ENCODE peak calls at places on chromosomes 7 and 10, in eight cellular contexts. X is ovary, B is adrenal gland, N is transverse colon, I is right lobe of liver, C is stomach, T is body of pancreas, M is suprapubic skin. Z is an unnamed sample.

GRCh38 chr7:155231941-155232340 is 65.7 kb upstream of the INSIG1 start:
- DNase-seq in X (no peak), B (no peak), N (no peak), I (no peak), C (no peak), T (no peak), M (no peak), Z (peak; percentile 41)

GRCh38 chr7:37671871-37672270 is 11.7 kb upstream of the GPR141 start:
- DNase-seq in X (no peak), B (no peak), N (no peak), I (no peak), C (no peak), T (no peak), M (no peak), Z (no peak)

GRCh38 chr10:11831520-11831951 is 8.4 kb downstream of the PROSER2 start:
- DNase-seq in X (no peak), B (no peak), N (no peak), I (no peak), C (no peak), T (no peak), M (no peak), Z (no peak)

GRCh38 chr7:107494315-107494751 is 24.5 kb downstream of the GPR22 start:
- DNase-seq in X (no peak), B (no peak), N (no peak), I (no peak), C (no peak), T (no peak), M (no peak), Z (no peak)

GRCh38 chr10:73110345-73110849 is at the start of gene NUDT13:
- DNase-seq in X (peak; percentile 61), B (peak; percentile 76), N (peak; percentile 72), I (peak; percentile 64), C (peak; percentile 70), T (peak; percentile 76), M (peak; percentile 70), Z (no peak)

GRCh38 chr10:79321951-79322350 is 25.3 kb upstream of the PPIF start:
- DNase-seq in X (no peak), B (no peak), N (no peak), I (no peak), C (no peak), T (no peak), M (no peak), Z (no peak)

GRCh38 chr10:74032900-74033655 is 35.2 kb downstream of the VCL start:
- DNase-seq in X (no peak), B (no peak), N (no peak), I (no peak), C (no peak), T (no peak), M (no peak), Z (no peak)

GRCh38 chr7:144822223-144822622 is 13.6 kb downstream of the TPK1 start:
- DNase-seq in X (no peak), B (no peak), N (no peak), I (no peak), C (no peak), T (no peak), M (no peak), Z (no peak)

GRCh38 chr7:83178066-83178465 is 15.4 kb upstream of the PCLO start:
- DNase-seq in X (no peak), B (no peak), N (no peak), I (no peak), C (no peak), T (no peak), M (no peak), Z (no peak)

GRCh38 chr10:23439920-23440875 is 1.3 kb downstream of the OTUD1 start:
- DNase-seq in X (peak; percentile 46), B (peak; percentile 37), N (peak; percentile 35), I (peak; percentile 70), C (peak; percentile 31), T (peak; percentile 28), M (peak; percentile 66), Z (peak; percentile 93)

GRCh38 chr10:61912981-61913380 is 11.5 kb downstream of the ARID5B start:
- DNase-seq in X (no peak), B (no peak), N (no peak), I (no peak), C (no peak), T (no peak), M (no peak), Z (no peak)

GRCh38 chr10:103575416-103576075 is 82.0 kb downstream of the NEURL1 start:
- DNase-seq in X (no peak), B (no peak), N (no peak), I (no peak), C (no peak), T (no peak), M (no peak), Z (no peak)

GRCh38 chr7:196283-196682 is 3.9 kb downstream of the FAM20C start:
- DNase-seq in X (no peak), B (no peak), N (no peak), I (no peak), C (no peak), T (no peak), M (no peak), Z (no peak)

GRCh38 chr10:76901701-76902100 is 735.9 kb downstream of the KCNMA1 start:
- DNase-seq in X (no peak), B (no peak), N (no peak), I (no peak), C (no peak), T (no peak), M (no peak), Z (no peak)

GRCh38 chr10:125068406-125068805 is 92.0 kb downstream of the CTBP2 start:
- DNase-seq in X (no peak), B (no peak), N (peak; percentile 41), I (no peak), C (no peak), T (no peak), M (no peak), Z (no peak)

GRCh38 chr7:55970561-55970960 is 6.2 kb downstream of the NIPSNAP2 start:
- DNase-seq in X (no peak), B (no peak), N (no peak), I (no peak), C (no peak), T (no peak), M (no peak), Z (no peak)

GRCh38 chr7:130942211-130942964 is 208.4 kb upstream of the KLF14 start:
- DNase-seq in X (peak; percentile 59), B (peak; percentile 78), N (peak; percentile 69), I (peak; percentile 74), C (peak; percentile 48), T (peak; percentile 77), M (no peak), Z (no peak)

GRCh38 chr7:157866525-157866924 is 529.7 kb downstream of the DNAJB6 start:
- DNase-seq in X (no peak), B (no peak), N (no peak), I (no peak), C (no peak), T (no peak), M (no peak), Z (peak; percentile 51)

GRCh38 chr10:112896722-112897121 is 53.3 kb upstream of the TCF7L2 start:
- DNase-seq in X (no peak), B (no peak), N (no peak), I (no peak), C (no peak), T (no peak), M (no peak), Z (no peak)

GRCh38 chr7:23471090-23471859 is 984 bp upstream of the IGF2BP3 start:
- DNase-seq in X (no peak), B (no peak), N (peak; percentile 21), I (no peak), C (no peak), T (no peak), M (no peak), Z (peak; percentile 77)

GRCh38 chr7:23469961-23470250 is 385 bp downstream of the IGF2BP3 start:
- DNase-seq in X (no peak), B (no peak), N (no peak), I (no peak), C (no peak), T (no peak), M (no peak), Z (no peak)

GRCh38 chr7:23472046-23472445 is 1.8 kb upstream of the IGF2BP3 start:
- DNase-seq in X (no peak), B (no peak), N (no peak), I (no peak), C (no peak), T (no peak), M (no peak), Z (no peak)

GRCh38 chr7:23469150-23469960 is 936 bp downstream of the IGF2BP3 start:
- DNase-seq in X (no peak), B (no peak), N (no peak), I (no peak), C (no peak), T (no peak), M (no peak), Z (peak; percentile 81)

GRCh38 chr7:23470290-23471089 is at the start of gene IGF2BP3:
- DNase-seq in X (no peak), B (no peak), N (peak; percentile 24), I (no peak), C (no peak), T (no peak), M (no peak), Z (peak; percentile 58)
- TF ChIP-seq POLR2A in X (no peak), B (no peak), N (no peak), I (no peak), C (no peak), T (no peak), M (no peak), Z (no peak)

GRCh38 chr10:118237930-118238329 is 104.2 kb downstream of the FAM204A start:
- DNase-seq in X (no peak), B (no peak), N (no peak), I (no peak), C (no peak), T (no peak), M (no peak), Z (no peak)
- H3K27me3 ChIP-seq in X (no peaks in the 10 kb centered on the region), B (peaks cover 36% of the 10 kb centered on the region), N (peaks cover 47% of the 10 kb centered on the region), I (peaks cover 10% of the 10 kb centered on the region), C (peaks cover 92% of the 10 kb centered on the region), T (no peaks in the 10 kb centered on the region), M (peaks cover 42% of the 10 kb centered on the region), Z (peaks cover 29% of the 10 kb centered on the region)

DNA sequence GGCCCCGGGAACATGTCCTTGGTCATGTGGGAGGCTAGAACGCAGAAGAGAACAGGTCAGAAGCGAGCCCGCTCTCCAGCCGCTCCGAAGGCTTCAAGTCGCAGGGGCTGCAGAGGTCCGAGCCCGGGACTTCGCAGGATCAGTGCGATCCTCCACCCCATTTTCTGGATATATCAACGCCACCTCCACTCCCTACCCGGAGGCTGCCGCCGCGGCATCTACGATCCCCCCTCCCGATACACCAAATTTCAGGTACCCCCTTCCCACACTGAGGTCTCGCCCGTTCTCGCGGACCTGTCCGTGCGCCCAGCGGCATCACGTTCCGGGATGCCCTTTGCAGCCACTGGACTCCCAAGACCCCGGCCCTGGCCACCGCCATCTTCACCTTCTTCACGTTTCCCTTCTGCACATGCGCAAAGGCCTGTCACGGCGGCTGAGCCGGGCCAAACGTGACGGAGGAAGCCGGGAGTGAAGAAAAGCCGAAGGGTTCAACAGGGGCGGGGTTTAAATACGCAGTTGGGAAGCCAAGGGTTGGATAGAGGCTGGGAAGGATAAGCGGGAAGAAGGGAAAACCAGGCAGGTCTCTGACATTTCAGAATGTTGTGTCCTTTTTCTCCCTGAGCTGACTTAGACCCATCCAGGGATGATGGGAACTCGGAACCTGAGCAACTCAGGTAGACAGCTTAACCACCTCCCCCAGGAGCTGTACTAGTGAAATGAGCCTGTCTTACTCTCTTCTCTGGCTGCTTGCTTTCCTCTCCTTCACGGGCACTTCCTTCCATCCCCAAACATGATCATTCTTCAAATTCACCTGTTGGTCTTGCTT is at the start of gene NDUFB8:
- DNase-seq in X (peak; percentile 91), B (peak; percentile 91), N (peak; percentile 94), I (peak; percentile 92), C (peak; percentile 92), T (peak; percentile 90), M (peak; percentile 92), Z (peak; percentile 95)
- TF ChIP-seq POLR2A in X (peak; percentile 52), B (peak; percentile 53), N (peak; percentile 65), I (peak; percentile 34), C (no peak), T (peak; percentile 54), M (no peak), Z (no peak)

GRCh38 chr10:8061274-8062211 is 7.1 kb downstream of the GATA3 start:
- DNase-seq in X (no peak), B (no peak), N (no peak), I (no peak), C (no peak), T (no peak), M (no peak), Z (no peak)
- H3K27me3 ChIP-seq in X (no peaks in the 10 kb centered on the region), B (no peaks in the 10 kb centered on the region), N (peaks cover 95% of the 10 kb centered on the region), I (no peaks in the 10 kb centered on the region), C (peaks cover 92% of the 10 kb centered on the region), T (no peaks in the 10 kb centered on the region), M (peaks cover 35% of the 10 kb centered on the region), Z (no peaks in the 10 kb centered on the region)

Z was measured in spleen.